ENCODE peak calls at places on chromosomes 5 and 9, in seven cellular contexts. H, M, I, D, T, S and Y are unnamed samples.

GRCh38 chr5:112867411-112867810 is 6.3 kb downstream of the SRP19 start:
- DNase-seq in T (no peak), H (no peak), M (no peak), S (no peak), I (no peak), D (no peak), Y (no peak)

GRCh38 chr5:23483090-23483489 is 24.3 kb upstream of the PRDM9 start:
- DNase-seq in D (no peak), S (no peak), M (no peak), T (no peak), I (no peak), H (no peak), Y (no peak)

GRCh38 chr5:175752826-175753535 is 95.1 kb downstream of the HRH2 start:
- DNase-seq in I (no peak), H (no peak), S (no peak), D (no peak), M (no peak), T (no peak), Y (no peak)

GRCh38 chr9:12838546-12838945 is 63.7 kb downstream of the LURAP1L start:
- DNase-seq in S (no peak), H (no peak), M (no peak), I (no peak), T (no peak), D (no peak), Y (no peak)

GRCh38 chr9:25421560-25421959 is 256.7 kb downstream of the TUSC1 start:
- DNase-seq in D (no peak), H (no peak), T (no peak), S (no peak), I (no peak), M (no peak), Y (no peak)

GRCh38 chr9:129464972-129465833 is 155.7 kb downstream of the C9orf50 start:
- DNase-seq in S (no peak), M (no peak), D (no peak), T (no peak), I (no peak), H (peak), Y (no peak)

GRCh38 chr9:124855944-124856773 is 2.9 kb downstream of the WDR38 start:
- DNase-seq in S (no peak), H (no peak), D (no peak), M (no peak), I (peak), T (no peak), Y (no peak)

GRCh38 chr5:151082976-151083651 is 2.3 kb upstream of the TNIP1 start:
- DNase-seq in D (peak), I (peak), M (peak), S (no peak), H (no peak), T (no peak), Y (no peak)

GRCh38 chr5:38922199-38922598 is 76.4 kb downstream of the OSMR start:
- DNase-seq in H (no peak), S (peak), M (peak), T (no peak), I (no peak), D (peak), Y (peak)

GRCh38 chr9:20618361-20618799 is 3.9 kb downstream of the MLLT3 start:
- DNase-seq in S (peak), T (no peak), I (no peak), H (no peak), D (peak), M (peak), Y (no peak)

GRCh38 chr9:91427873-91428272 is 4.2 kb upstream of the NFIL3 start:
- DNase-seq in M (no peak), H (no peak), T (no peak), I (no peak), D (no peak), S (no peak), Y (no peak)

GRCh38 chr9:135282001-135282731 is 194.7 kb downstream of the OLFM1 start:
- DNase-seq in S (peak), T (no peak), I (no peak), M (peak), D (peak), H (peak), Y (no peak)

GRCh38 chr5:44875661-44876250 is 67.0 kb downstream of the MRPS30 start:
- DNase-seq in I (no peak), S (no peak), D (no peak), T (no peak), M (no peak), H (no peak), Y (no peak)

GRCh38 chr5:131303537-131303936 is 39.7 kb downstream of the CDC42SE2 start:
- DNase-seq in T (no peak), M (no peak), S (no peak), H (no peak), D (no peak), I (no peak), Y (no peak)

GRCh38 chr9:132015866-132016265 is 63.8 kb downstream of the MED27 start:
- DNase-seq in M (no peak), D (no peak), S (no peak), I (no peak), T (no peak), H (no peak), Y (no peak)

GRCh38 chr9:123208626-123209174 is 59.7 kb downstream of the STRBP start:
- DNase-seq in D (no peak), H (no peak), I (no peak), M (no peak), T (no peak), S (peak), Y (no peak)

GRCh38 chr9:123216387-123216786 is 52.0 kb downstream of the STRBP start:
- DNase-seq in D (no peak), S (no peak), T (no peak), I (no peak), H (no peak), M (no peak), Y (no peak)

GRCh38 chr9:123206064-123206463 is 62.3 kb downstream of the STRBP start:
- DNase-seq in I (no peak), D (no peak), S (no peak), H (no peak), M (no peak), T (no peak), Y (no peak)

GRCh38 chr9:123211081-123211480 is 57.3 kb downstream of the STRBP start:
- DNase-seq in D (no peak), H (no peak), S (no peak), M (no peak), I (no peak), T (no peak), Y (no peak)
- TF ChIP-seq POLR2AphosphoS5 in D (no peak), H (no peak), S (no peak), M (no peak), I (no peak), T (no peak), Y (no peak)

DNA sequence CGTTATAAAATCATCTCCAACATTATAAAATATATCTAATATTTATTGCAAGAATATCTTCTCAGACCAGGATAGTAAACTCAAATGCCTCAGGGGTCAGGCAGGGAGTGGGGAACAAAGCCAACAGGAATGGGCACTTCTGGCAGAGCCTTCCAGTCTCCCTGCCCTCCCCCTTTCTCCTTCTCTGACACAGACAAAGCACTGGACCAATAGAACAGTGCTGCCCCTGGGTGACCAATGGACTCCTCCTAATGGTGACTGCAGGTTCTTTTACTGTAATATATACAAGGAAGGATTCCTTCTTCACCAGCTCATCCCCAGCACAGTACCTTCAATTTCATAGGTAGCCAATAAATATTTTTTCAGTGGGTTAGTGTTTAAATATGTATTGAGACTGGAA is 31.1 kb upstream of the MAMDC2 start:
- DNase-seq in D (no peak), S (no peak), T (no peak), M (no peak), H (no peak), I (no peak), Y (no peak)
- TF ChIP-seq POLR2A in D (no peak), S (no peak), T (no peak), M (no peak), H (no peak), I (no peak), Y (no peak)

DNA sequence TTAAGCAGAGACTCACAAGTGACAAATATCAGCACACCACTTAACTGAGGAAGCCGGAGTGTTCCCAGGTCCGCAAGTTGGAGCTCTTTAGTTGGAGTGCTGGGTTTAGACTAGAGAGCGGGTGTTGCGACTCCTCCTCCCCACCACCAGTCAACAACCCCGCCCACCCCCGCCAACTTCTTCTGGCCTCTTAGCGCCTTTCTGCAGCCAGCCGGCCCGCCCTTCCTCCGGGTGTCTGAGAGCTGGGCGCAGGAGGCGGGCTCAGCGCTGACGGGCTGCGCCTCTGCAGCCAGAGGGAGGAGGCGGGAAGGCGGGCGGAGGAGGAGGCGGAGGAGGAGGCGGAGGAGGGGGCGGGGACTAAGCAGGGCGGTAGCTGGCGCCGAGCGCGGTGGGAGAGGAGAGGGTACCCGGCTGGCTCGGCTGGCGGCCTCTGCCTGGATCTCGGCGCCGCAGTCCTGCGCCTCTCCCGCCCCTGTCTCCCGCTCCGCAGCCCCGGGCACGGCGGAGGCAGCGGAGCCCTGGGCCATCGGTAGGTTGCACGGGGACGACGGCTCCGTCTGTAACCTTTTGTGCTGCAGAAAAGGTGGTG is at the start of gene MACIR:
- DNase-seq in D (peak), T (peak), S (peak), H (peak), M (peak), I (peak), Y (peak)
- TF ChIP-seq POLR2AphosphoS5 in D (peak), T (peak), S (peak), H (peak), M (peak), I (peak), Y (peak)

GRCh38 chr5:139660916-139661814 is 13.0 kb downstream of the CXXC5 start:
- DNase-seq in I (peak), S (peak), D (peak), H (peak), T (no peak), M (peak), Y (no peak)

GRCh38 chr5:139659673-139660072 is 11.5 kb downstream of the CXXC5 start:
- DNase-seq in S (no peak), T (no peak), I (no peak), D (no peak), M (no peak), H (no peak), Y (no peak)

GRCh38 chr5:139658501-139658927 is 10.4 kb downstream of the CXXC5 start:
- DNase-seq in M (no peak), T (no peak), D (no peak), H (no peak), I (peak), S (no peak), Y (no peak)

GRCh38 chr5:139658928-139659667 is 10.9 kb downstream of the CXXC5 start:
- DNase-seq in I (no peak), M (no peak), T (no peak), S (no peak), H (no peak), D (peak), Y (no peak)

DNA sequence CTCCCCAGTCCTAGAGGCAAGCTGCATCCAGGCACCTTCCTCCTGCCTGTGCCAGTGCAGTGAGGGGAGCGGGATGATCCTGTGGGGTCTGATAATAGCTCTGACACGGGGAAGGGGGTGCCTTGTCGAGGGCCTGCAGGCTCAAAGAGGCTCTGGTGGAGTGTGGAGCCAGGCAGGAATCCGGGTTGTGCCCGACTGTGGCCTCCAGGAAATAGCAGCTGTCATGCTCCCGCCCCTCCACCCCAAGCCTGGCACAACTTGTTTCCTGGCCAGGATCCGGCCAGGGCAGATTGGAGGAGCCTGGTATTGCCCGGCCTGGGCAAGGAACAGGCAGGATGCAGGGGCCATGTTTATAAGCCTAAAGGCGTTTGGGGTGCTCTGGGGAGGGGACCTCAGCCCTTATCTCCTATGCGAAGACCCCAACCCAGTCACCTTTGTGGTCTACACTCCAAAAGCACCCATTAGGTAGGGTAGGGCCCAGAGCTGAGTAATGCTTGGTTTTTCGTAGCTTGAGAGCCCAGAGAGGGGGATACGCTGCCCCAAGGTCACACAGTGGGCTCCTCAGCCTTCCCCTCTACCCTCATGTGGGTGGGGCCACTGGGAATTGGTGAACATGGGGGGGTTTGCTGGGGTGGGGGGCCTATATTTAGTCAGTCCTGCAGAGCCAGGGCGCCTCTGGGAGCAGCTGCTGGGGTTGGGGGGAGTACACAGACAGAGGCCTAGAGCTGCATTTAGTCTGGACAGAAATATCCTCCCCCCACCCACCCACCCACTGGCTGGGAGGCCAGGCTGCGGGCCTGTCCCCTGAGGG is 12.2 kb downstream of the CXXC5 start:
- DNase-seq in S (peak), D (peak), I (peak), M (peak), H (peak), T (no peak), Y (no peak)
- TF ChIP-seq POLR2A in S (peak), D (no peak), I (no peak), M (peak), H (no peak), T (no peak), Y (no peak)

GRCh38 chr9:121658591-121658990 is 7.2 kb downstream of the DAB2IP start:
- DNase-seq in T (no peak), M (no peak), H (no peak), D (no peak), I (peak), S (no peak), Y (no peak)

GRCh38 chr9:121660367-121660766 is 8.9 kb downstream of the DAB2IP start:
- DNase-seq in D (no peak), S (no peak), I (peak), T (no peak), M (no peak), H (no peak), Y (no peak)

GRCh38 chr9:121660876-121661275 is 9.4 kb downstream of the DAB2IP start:
- DNase-seq in H (no peak), I (peak), T (no peak), D (no peak), S (no peak), M (no peak), Y (no peak)

GRCh38 chr9:121656941-121657340 is 5.5 kb downstream of the DAB2IP start:
- DNase-seq in I (peak), H (no peak), S (no peak), T (no peak), D (no peak), M (no peak), Y (no peak)

DNA sequence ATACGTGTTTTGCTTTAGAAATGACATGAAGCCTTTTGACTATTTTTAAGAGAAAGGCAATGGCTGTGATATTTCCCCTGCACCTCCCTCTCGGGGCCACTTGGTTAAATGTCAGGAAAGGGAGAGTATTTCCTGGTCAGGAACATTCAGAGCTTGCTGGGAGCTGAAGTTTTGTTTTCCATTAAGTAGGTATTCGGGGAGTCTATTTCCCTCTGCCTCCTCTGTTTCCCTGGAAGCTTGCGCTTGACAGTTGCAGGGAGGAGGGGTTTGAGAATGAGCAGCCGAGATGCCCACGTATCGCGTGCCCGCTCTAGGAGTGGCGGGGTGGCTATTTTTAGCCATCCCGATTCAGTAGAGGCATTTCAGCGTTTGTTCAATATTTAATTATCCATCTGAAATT is 6.7 kb downstream of the DAB2IP start:
- DNase-seq in M (no peak), S (no peak), I (peak), H (no peak), T (no peak), D (peak), Y (no peak)
- TF ChIP-seq POLR2AphosphoS5 in M (peak), S (peak), I (no peak), H (peak), T (no peak), D (peak), Y (no peak)

DNA sequence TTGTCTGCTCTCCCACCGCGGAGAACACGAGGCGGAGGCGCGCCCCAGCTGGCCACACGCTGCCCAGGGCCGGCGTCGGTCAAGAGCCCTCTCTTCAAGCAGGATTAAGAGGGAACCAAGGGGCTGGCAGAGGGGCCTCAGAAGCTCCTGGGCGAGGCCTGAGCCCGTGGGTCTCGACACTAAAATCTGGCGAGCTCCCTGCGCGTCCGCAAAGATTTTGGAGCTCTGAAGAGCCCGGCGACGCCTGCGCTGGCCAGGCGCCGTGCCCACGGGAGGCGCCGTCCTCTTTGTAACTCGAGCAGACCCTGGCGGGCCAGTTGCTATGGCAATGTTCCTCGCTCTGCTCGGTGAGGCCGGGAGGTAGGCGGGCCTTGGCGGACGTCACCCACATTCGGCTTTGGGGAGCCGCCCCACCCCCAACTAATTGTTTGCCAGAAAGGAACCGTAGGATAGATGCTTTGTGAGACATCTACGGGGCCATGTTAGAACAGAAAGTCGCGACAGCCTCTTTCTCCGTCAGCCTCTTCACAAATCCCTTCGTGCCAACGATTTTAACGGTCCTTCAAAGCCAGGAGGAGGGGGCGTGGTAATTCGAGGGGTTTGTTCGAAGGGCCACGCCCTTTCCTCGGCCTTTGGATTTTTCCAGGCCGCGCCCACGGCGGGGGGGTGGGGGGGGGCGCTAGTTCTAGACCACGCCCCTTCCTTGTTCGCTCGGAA is 735 bp upstream of the CNOT8 start:
- DNase-seq in T (peak), I (peak), S (peak), M (peak), H (peak), D (peak), Y (peak)
- TF ChIP-seq POLR2A in T (peak), I (peak), S (peak), M (peak), H (peak), D (no peak), Y (peak)

DNA sequence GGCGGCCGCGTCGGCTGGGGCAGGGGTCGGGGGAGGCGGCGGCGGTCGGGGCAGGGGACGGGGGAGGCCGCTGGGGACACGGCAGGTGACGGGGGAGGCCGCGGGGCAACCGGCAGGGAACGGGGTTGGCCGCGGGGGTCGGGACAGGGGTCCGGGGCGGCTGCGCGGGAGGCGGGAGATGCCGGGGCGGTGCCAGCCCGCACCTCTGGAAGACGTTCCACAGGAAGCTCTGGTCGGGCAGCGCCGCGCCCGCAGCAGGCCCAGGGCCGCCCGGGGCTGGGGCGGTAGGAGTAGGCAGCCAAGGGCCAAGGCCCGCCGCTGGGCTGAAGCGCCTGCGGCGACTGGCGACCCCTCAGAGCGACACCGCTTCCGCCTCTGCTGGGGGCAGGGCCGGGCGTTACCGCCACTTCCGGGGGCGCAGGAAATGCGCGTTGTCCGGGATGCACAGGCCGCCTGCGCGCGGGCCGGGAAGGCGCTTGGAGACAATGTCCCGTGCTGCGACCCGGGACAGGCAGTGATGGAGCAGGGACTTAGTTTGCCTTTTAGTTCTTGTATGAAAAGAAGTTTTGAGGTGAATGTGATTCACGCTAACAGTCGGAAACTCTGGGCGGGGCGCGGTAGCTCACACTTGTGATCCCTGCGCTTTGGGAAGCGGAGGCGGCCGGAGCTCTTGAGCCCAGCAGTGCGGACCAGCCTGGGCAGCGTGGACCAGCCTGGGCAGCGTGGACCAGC is 110.0 kb upstream of the LPCAT1 start:
- DNase-seq in H (peak), M (peak), S (peak), D (peak), I (peak), T (peak), Y (peak)
- TF ChIP-seq POLR2AphosphoS5 in H (peak), M (peak), S (peak), D (peak), I (peak), T (peak), Y (peak)